ENCODE peak calls at places on chromosomes 11 and 22, in six cellular contexts. One of them, this sample, is unnamed.

GRCh38 chr22:38114484-38115398 is 4.3 kb upstream of the BAIAP2L2 start:
- DNase-seq in adrenal gland: peak
- DNase-seq in uterus: peak
- DNase-seq in stomach: peak
- DNase-seq in transverse colon: peak
- DNase-seq in prostate gland: peak
- DNase-seq in this sample: peak

GRCh38 chr11:122069946-122070345 is 46.1 kb downstream of the BLID start:
- DNase-seq in stomach: peak
- DNase-seq in transverse colon: peak
- DNase-seq in prostate gland: no peak
- DNase-seq in uterus: peak
- DNase-seq in adrenal gland: peak
- DNase-seq in this sample: no peak

GRCh38 chr11:119617343-119617713 is 111.7 kb downstream of the NECTIN1 start:
- DNase-seq in adrenal gland: no peak
- DNase-seq in uterus: no peak
- DNase-seq in transverse colon: no peak
- DNase-seq in stomach: no peak
- DNase-seq in prostate gland: no peak
- DNase-seq in this sample: no peak

GRCh38 chr11:103228807-103229206 is 119.6 kb downstream of the DYNC2H1 start:
- DNase-seq in prostate gland: no peak
- DNase-seq in transverse colon: no peak
- DNase-seq in stomach: no peak
- DNase-seq in uterus: no peak
- DNase-seq in adrenal gland: no peak
- DNase-seq in this sample: no peak

GRCh38 chr11:196786-197731 is 4.2 kb downstream of the SCGB1C1 start:
- DNase-seq in uterus: no peak
- DNase-seq in prostate gland: no peak
- DNase-seq in stomach: peak
- DNase-seq in adrenal gland: no peak
- DNase-seq in transverse colon: peak
- DNase-seq in this sample: no peak

GRCh38 chr22:50672041-50672440 is 582 bp upstream of the SHANK3 start:
- DNase-seq in transverse colon: no peak
- DNase-seq in uterus: no peak
- DNase-seq in stomach: no peak
- DNase-seq in adrenal gland: no peak
- DNase-seq in prostate gland: no peak
- DNase-seq in this sample: no peak

GRCh38 chr11:107457205-107457557 is 444 bp downstream of the CWF19L2 start:
- DNase-seq in stomach: no peak
- DNase-seq in adrenal gland: no peak
- DNase-seq in prostate gland: no peak
- DNase-seq in uterus: no peak
- DNase-seq in transverse colon: no peak
- DNase-seq in this sample: no peak

GRCh38 chr11:81098471-81098870 is 1635.2 kb downstream of the FAM181B start:
- DNase-seq in prostate gland: no peak
- DNase-seq in uterus: no peak
- DNase-seq in transverse colon: no peak
- DNase-seq in adrenal gland: no peak
- DNase-seq in stomach: no peak
- DNase-seq in this sample: no peak

GRCh38 chr11:119567667-119568582 is 145.0 kb upstream of the THY1 start:
- DNase-seq in prostate gland: no peak
- DNase-seq in transverse colon: no peak
- DNase-seq in uterus: no peak
- DNase-seq in stomach: no peak
- DNase-seq in adrenal gland: peak
- DNase-seq in this sample: no peak

GRCh38 chr22:39738746-39739145 is 154.8 kb downstream of the ENTHD1 start:
- DNase-seq in prostate gland: no peak
- DNase-seq in transverse colon: no peak
- DNase-seq in uterus: no peak
- DNase-seq in stomach: no peak
- DNase-seq in adrenal gland: no peak
- DNase-seq in this sample: no peak

GRCh38 chr11:120869516-120870011 is 154.3 kb upstream of the TBCEL start:
- DNase-seq in stomach: no peak
- DNase-seq in transverse colon: no peak
- DNase-seq in prostate gland: no peak
- DNase-seq in adrenal gland: no peak
- DNase-seq in uterus: no peak
- DNase-seq in this sample: no peak

GRCh38 chr11:33904128-33904527 is 12.3 kb upstream of the LMO2 start:
- DNase-seq in uterus: no peak
- DNase-seq in stomach: no peak
- DNase-seq in adrenal gland: no peak
- DNase-seq in prostate gland: no peak
- DNase-seq in transverse colon: no peak
- DNase-seq in this sample: no peak

GRCh38 chr22:36220457-36220921 is 18.8 kb downstream of the APOL2 start:
- DNase-seq in uterus: peak
- DNase-seq in adrenal gland: no peak
- DNase-seq in stomach: no peak
- DNase-seq in prostate gland: peak
- DNase-seq in transverse colon: no peak
- DNase-seq in this sample: peak

GRCh38 chr22:32775957-32776356 is 25.5 kb upstream of the TIMP3 start:
- DNase-seq in stomach: no peak
- DNase-seq in prostate gland: no peak
- DNase-seq in adrenal gland: peak
- DNase-seq in uterus: no peak
- DNase-seq in transverse colon: no peak
- DNase-seq in this sample: no peak

GRCh38 chr11:123580557-123581275 is 73.7 kb downstream of the SCN3B start:
- DNase-seq in stomach: peak
- DNase-seq in prostate gland: peak
- DNase-seq in adrenal gland: peak
- DNase-seq in uterus: peak
- DNase-seq in transverse colon: peak
- DNase-seq in this sample: peak

GRCh38 chr11:106446961-106447360 is 369.5 kb downstream of the AASDHPPT start:
- DNase-seq in prostate gland: no peak
- DNase-seq in uterus: no peak
- DNase-seq in stomach: no peak
- DNase-seq in transverse colon: no peak
- DNase-seq in adrenal gland: no peak
- DNase-seq in this sample: no peak

GRCh38 chr22:26502688-26503561 is 9.3 kb downstream of the TFIP11 start:
- DNase-seq in prostate gland: no peak
- DNase-seq in adrenal gland: peak
- DNase-seq in uterus: no peak
- DNase-seq in transverse colon: peak
- DNase-seq in stomach: peak
- DNase-seq in this sample: peak

GRCh38 chr22:44384563-44384940 is 71.8 kb upstream of the SHISAL1 start:
- DNase-seq in stomach: no peak
- DNase-seq in prostate gland: no peak
- DNase-seq in transverse colon: no peak
- DNase-seq in adrenal gland: no peak
- DNase-seq in uterus: no peak
- DNase-seq in this sample: no peak

GRCh38 chr11:90176069-90176468 is 41.6 kb downstream of the NAALAD2 start:
- DNase-seq in transverse colon: no peak
- DNase-seq in uterus: no peak
- DNase-seq in adrenal gland: no peak
- DNase-seq in prostate gland: no peak
- DNase-seq in stomach: no peak
- DNase-seq in this sample: no peak

GRCh38 chr11:134742956-134743808 is 331.1 kb upstream of the B3GAT1 start:
- DNase-seq in adrenal gland: no peak
- DNase-seq in prostate gland: no peak
- DNase-seq in stomach: no peak
- DNase-seq in uterus: no peak
- DNase-seq in transverse colon: no peak
- DNase-seq in this sample: no peak

GRCh38 chr22:32474635-32475427 is at the start of gene FBXO7:
- DNase-seq in transverse colon: peak
- DNase-seq in prostate gland: peak
- DNase-seq in uterus: peak
- DNase-seq in stomach: peak
- DNase-seq in adrenal gland: peak
- DNase-seq in this sample: peak

GRCh38 chr11:109967121-109967520 is 126.1 kb upstream of the ZC3H12C start:
- DNase-seq in stomach: no peak
- DNase-seq in adrenal gland: no peak
- DNase-seq in uterus: no peak
- DNase-seq in prostate gland: no peak
- DNase-seq in transverse colon: no peak
- DNase-seq in this sample: no peak

GRCh38 chr22:33302049-33302545 is 243.9 kb upstream of the SYN3 start:
- DNase-seq in prostate gland: peak
- DNase-seq in adrenal gland: peak
- DNase-seq in stomach: peak
- DNase-seq in uterus: peak
- DNase-seq in transverse colon: peak
- DNase-seq in this sample: peak

GRCh38 chr11:19279455-19279854 is 38.7 kb upstream of the E2F8 start:
- DNase-seq in stomach: no peak
- DNase-seq in prostate gland: no peak
- DNase-seq in adrenal gland: no peak
- DNase-seq in uterus: no peak
- DNase-seq in transverse colon: no peak
- DNase-seq in this sample: no peak

GRCh38 chr11:41461057-41461681 is 1.7 kb upstream of the LRRC4C start:
- DNase-seq in transverse colon: no peak
- DNase-seq in adrenal gland: no peak
- DNase-seq in prostate gland: no peak
- DNase-seq in stomach: no peak
- DNase-seq in uterus: no peak
- DNase-seq in this sample: no peak

GRCh38 chr11:69106124-69106811 is 49.5 kb upstream of the SMIM38 start:
- DNase-seq in prostate gland: peak
- DNase-seq in stomach: peak
- DNase-seq in transverse colon: no peak
- DNase-seq in adrenal gland: no peak
- DNase-seq in uterus: no peak
- DNase-seq in this sample: no peak

GRCh38 chr11:107151158-107151557 is 132.9 kb upstream of the GUCY1A2 start:
- DNase-seq in uterus: no peak
- DNase-seq in adrenal gland: no peak
- DNase-seq in prostate gland: no peak
- DNase-seq in transverse colon: no peak
- DNase-seq in stomach: no peak
- DNase-seq in this sample: no peak

GRCh38 chr22:45830531-45831245 is 146.3 kb downstream of the WNT7B start:
- DNase-seq in prostate gland: no peak
- DNase-seq in uterus: no peak
- DNase-seq in adrenal gland: no peak
- DNase-seq in transverse colon: no peak
- DNase-seq in stomach: no peak
- DNase-seq in this sample: no peak

GRCh38 chr11:65920035-65920802 is 993 bp downstream of the DRAP1 start:
- DNase-seq in transverse colon: peak
- DNase-seq in prostate gland: no peak
- DNase-seq in stomach: no peak
- DNase-seq in uterus: peak
- DNase-seq in adrenal gland: peak
- DNase-seq in this sample: no peak

GRCh38 chr11:65917434-65918210 is 1.2 kb downstream of the C11orf68 start:
- DNase-seq in uterus: peak
- DNase-seq in prostate gland: no peak
- DNase-seq in adrenal gland: peak
- DNase-seq in transverse colon: no peak
- DNase-seq in stomach: no peak
- DNase-seq in this sample: no peak

GRCh38 chr11:65917077-65917433 is 1.8 kb downstream of the C11orf68 start:
- DNase-seq in stomach: no peak
- DNase-seq in uterus: no peak
- DNase-seq in adrenal gland: no peak
- DNase-seq in transverse colon: no peak
- DNase-seq in prostate gland: no peak
- DNase-seq in this sample: no peak

GRCh38 chr11:65919151-65920034 is at the start of gene DRAP1:
- DNase-seq in prostate gland: peak
- DNase-seq in transverse colon: peak
- DNase-seq in stomach: peak
- DNase-seq in adrenal gland: peak
- DNase-seq in uterus: peak
- DNase-seq in this sample: peak

GRCh38 chr11:65918211-65919150 is at the start of gene C11orf68:
- DNase-seq in prostate gland: no peak
- DNase-seq in transverse colon: no peak
- DNase-seq in adrenal gland: peak
- DNase-seq in uterus: no peak
- DNase-seq in stomach: peak
- DNase-seq in this sample: no peak
- TF ChIP-seq POLR2A in prostate gland: peak
- TF ChIP-seq POLR2A in transverse colon: no peak
- TF ChIP-seq POLR2A in adrenal gland: peak
- TF ChIP-seq POLR2A in uterus: peak
- TF ChIP-seq POLR2A in stomach: no peak
- TF ChIP-seq POLR2A in this sample: no peak

DNA sequence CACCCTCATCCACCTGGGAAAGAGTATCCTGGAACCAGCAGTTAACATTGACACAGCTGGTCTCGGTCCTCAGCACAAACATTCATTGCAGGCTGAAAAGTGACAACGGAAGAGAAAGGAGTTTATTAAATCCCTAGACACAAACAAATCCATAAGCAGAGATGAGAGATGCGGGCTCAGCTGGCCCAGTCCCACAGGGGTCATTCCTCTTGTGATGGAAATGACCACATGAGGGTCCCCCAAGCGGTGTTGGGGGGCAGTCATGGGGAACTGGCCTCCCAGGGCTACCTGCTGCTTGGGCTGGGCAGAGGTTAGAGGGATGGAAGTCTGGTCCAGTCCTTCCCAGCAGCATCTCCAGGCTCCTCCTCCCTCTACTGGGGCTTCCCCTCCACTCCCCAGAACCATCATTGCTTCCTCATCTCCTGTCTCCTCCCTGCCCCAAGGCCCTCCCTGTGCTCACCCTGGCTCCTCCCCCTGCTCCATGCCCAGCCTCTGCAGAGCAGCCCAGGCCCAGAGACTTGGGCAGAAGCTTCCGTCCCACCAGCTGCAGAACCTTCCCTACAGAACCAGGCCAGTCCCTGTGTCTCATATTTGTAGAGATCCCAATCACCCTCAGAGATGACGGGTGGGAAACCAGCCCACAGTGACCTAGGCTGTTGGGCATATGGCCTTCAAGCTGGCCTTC is 5.4 kb upstream of the IGLL5 start:
- DNase-seq in adrenal gland: no peak
- DNase-seq in prostate gland: no peak
- DNase-seq in stomach: no peak
- DNase-seq in transverse colon: peak
- DNase-seq in uterus: no peak
- DNase-seq in this sample: no peak
- TF ChIP-seq POLR2A in adrenal gland: no peak
- TF ChIP-seq POLR2A in prostate gland: no peak
- TF ChIP-seq POLR2A in stomach: no peak
- TF ChIP-seq POLR2A in transverse colon: no peak
- TF ChIP-seq POLR2A in uterus: no peak
- TF ChIP-seq POLR2A in this sample: no peak

GRCh38 chr11:72614381-72614780 is 59.8 kb downstream of the PDE2A start:
- DNase-seq in stomach: no peak
- DNase-seq in transverse colon: no peak
- DNase-seq in prostate gland: no peak
- DNase-seq in uterus: no peak
- DNase-seq in adrenal gland: peak
- DNase-seq in this sample: no peak
- TF ChIP-seq POLR2A in stomach: no peak
- TF ChIP-seq POLR2A in transverse colon: no peak
- TF ChIP-seq POLR2A in prostate gland: no peak
- TF ChIP-seq POLR2A in uterus: no peak
- TF ChIP-seq POLR2A in adrenal gland: no peak
- TF ChIP-seq POLR2A in this sample: no peak

GRCh38 chr11:61551630-61552029 is 29.2 kb downstream of the SYT7 start:
- DNase-seq in transverse colon: no peak
- DNase-seq in prostate gland: peak
- DNase-seq in adrenal gland: peak
- DNase-seq in stomach: peak
- DNase-seq in uterus: no peak
- DNase-seq in this sample: no peak
- TF ChIP-seq POLR2A in transverse colon: no peak
- TF ChIP-seq POLR2A in prostate gland: no peak
- TF ChIP-seq POLR2A in adrenal gland: no peak
- TF ChIP-seq POLR2A in stomach: no peak
- TF ChIP-seq POLR2A in uterus: no peak
- TF ChIP-seq POLR2A in this sample: no peak